ENCODE peak calls at places on chromosomes 11 and 22, in seven cellular contexts. R is heart left ventricle, U is stomach, B is uterus, Z is A549, O is HepG2, L is HCT116. K is an unnamed sample.

GRCh38 chr11:65571940-65572339 is 398 bp upstream of the FAM89B start:
- DNase-seq in R (no peak), U (peak; percentile 36), B (no peak), Z (peak; percentile 84), O (no peak), L (no peak), K (no peak)

GRCh38 chr22:49091917-49092545 is 735.6 kb downstream of the BRD1 start:
- DNase-seq in R (no peak), U (no peak), B (no peak), Z (no peak), O (no peak), L (no peak), K (no peak)

GRCh38 chr11:77580712-77581337 is 8.9 kb upstream of the AQP11 start:
- DNase-seq in R (no peak), U (no peak), B (no peak), Z (no peak), O (no peak), L (no peak), K (no peak)

GRCh38 chr11:75087319-75088055 is 9.2 kb downstream of the OR2AT4 start:
- DNase-seq in R (no peak), U (no peak), B (no peak), Z (no peak), O (no peak), L (no peak), K (no peak)

GRCh38 chr11:35787626-35788025 is 125.1 kb downstream of the TRIM44 start:
- DNase-seq in R (no peak), U (no peak), B (no peak), Z (no peak), O (no peak), L (no peak), K (no peak)

GRCh38 chr11:135075740-135076139 is 663.7 kb upstream of the B3GAT1 start:
- DNase-seq in R (peak; percentile 46), U (peak; percentile 60), B (peak; percentile 48), Z (no peak), O (peak; percentile 78), L (peak; percentile 71), K (peak; percentile 50)

GRCh38 chr11:90757851-90758494 is 535.1 kb upstream of the CHORDC1 start:
- DNase-seq in R (no peak), U (no peak), B (no peak), Z (no peak), O (no peak), L (no peak), K (no peak)

GRCh38 chr22:41943661-41944209 is 3.2 kb downstream of the CENPM start:
- DNase-seq in R (no peak), U (peak; percentile 77), B (no peak), Z (no peak), O (no peak), L (no peak), K (no peak)

GRCh38 chr11:23974046-23974445 is 522.8 kb upstream of the LUZP2 start:
- DNase-seq in R (no peak), U (no peak), B (no peak), Z (no peak), O (no peak), L (no peak), K (no peak)

GRCh38 chr11:38460901-38461300 is 1862.9 kb upstream of the RAG2 start:
- DNase-seq in R (peak; percentile 45), U (peak; percentile 71), B (no peak), Z (no peak), O (no peak), L (no peak), K (no peak)

GRCh38 chr11:65051389-65051858 is 6.9 kb downstream of the NAALADL1 start:
- DNase-seq in R (no peak), U (no peak), B (no peak), Z (no peak), O (no peak), L (no peak), K (no peak)

GRCh38 chr11:19933132-19933735 is 220.6 kb downstream of the NAV2 start:
- DNase-seq in R (no peak), U (no peak), B (no peak), Z (no peak), O (no peak), L (no peak), K (no peak)

GRCh38 chr22:37050913-37051628 is 471 bp upstream of the KCTD17 start:
- DNase-seq in R (no peak), U (no peak), B (no peak), Z (no peak), O (no peak), L (no peak), K (no peak)

DNA sequence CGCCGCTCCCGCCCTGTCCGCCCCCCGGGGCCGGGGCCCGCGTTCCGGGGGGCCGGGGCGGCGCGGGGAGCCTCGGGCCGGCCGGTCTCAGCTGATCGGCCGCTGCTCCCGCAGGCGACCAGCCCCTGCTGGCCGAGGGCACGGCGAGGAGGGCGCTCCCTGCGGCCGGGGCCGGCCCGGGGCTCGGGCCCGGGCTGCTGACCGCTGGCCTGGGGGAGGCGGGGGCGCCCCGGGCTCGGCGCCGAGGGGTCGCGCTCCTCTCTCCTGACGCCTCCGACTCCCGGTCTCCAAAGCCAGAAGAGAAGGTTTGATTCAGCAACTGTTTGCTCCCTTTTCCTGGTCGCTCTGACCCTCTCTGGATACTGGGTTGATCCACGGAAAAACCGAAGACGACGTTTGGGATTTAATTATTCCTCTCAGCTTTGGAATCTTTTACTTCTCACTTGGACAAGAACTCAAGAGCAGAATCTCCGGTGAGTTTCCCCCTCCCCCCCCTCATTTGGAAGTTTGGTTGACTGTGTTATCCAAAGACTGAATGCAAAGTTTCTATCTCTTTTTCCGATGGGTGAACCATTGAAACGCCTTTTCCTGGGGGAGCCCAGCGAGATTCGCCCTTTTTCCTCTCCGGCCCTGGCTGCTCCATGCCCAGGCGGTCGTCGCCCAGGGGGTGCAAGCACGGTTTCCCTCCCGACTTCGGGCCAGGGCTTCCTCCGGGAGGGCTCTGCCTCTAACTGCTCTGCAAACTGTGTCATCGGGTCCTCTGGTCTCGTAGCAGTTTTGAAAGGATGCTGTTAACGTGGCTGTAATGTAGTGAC is 721 bp downstream of the KDM2A start:
- DNase-seq in R (peak; percentile 33), U (no peak), B (peak; percentile 19), Z (peak; percentile 48), O (no peak), L (no peak), K (peak; percentile 47)
- TF ChIP-seq CTCF in R (no peak), U (no peak), B (no peak), Z (no peak), O (no peak), L (no peak), K (peak; percentile 39)

GRCh38 chr22:47032091-47032943 is 269.9 kb downstream of the TBC1D22A start:
- DNase-seq in R (peak; percentile 21), U (peak; percentile 82), B (no peak), Z (no peak), O (no peak), L (no peak), K (no peak)
- TF ChIP-seq POLR2A in R (no peak), U (no peak), B (no peak), Z (no peak), O (no peak), L (no peak), K (no peak)

DNA sequence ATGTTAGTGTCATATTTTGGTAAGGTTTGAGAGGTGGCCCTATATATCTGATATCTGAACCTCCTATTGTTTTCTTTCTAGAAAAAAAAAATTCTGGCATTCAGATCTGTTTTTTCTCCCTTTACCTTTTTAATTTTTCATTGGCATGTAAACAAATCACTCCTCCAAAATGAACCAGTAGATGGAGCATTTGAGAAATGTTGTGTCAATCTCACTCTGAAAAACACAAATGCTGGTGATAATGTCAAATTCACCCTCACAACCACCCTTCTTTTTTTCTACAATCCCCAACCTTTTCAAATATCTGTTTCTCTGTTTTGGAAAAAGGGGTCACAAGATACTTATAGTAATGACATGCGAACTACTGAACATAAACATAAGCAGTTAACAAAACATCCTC is 9.1 kb downstream of the GUCY1A2 start:
- DNase-seq in R (no peak), U (no peak), B (no peak), Z (no peak), O (no peak), L (no peak), K (no peak)
- TF ChIP-seq CTCF in R (no peak), U (no peak), B (no peak), Z (no peak), O (no peak), L (no peak), K (no peak)

GRCh38 chr22:38313384-38313955 is 3.8 kb downstream of the CSNK1E start:
- DNase-seq in R (peak; percentile 85), U (peak; percentile 50), B (peak; percentile 85), Z (no peak), O (no peak), L (no peak), K (peak; percentile 62)
- TF ChIP-seq POLR2A in R (no peak), U (no peak), B (no peak), Z (no peak), O (no peak), L (no peak), K (peak; percentile 17)

GRCh38 chr22:20393705-20394476 is at the start of gene ZNF74:
- DNase-seq in R (peak; percentile 94), U (peak; percentile 90), B (peak; percentile 87), Z (peak; percentile 31), O (peak; percentile 83), L (peak; percentile 77), K (peak; percentile 90)
- TF ChIP-seq CTCF in R (no peak), U (no peak), B (peak; percentile 27), Z (no peak), O (no peak), L (no peak), K (no peak)

GRCh38 chr22:20116951-20117645 is at the start of gene TRMT2A:
- DNase-seq in R (peak; percentile 98), U (peak; percentile 99), B (peak; percentile 99), Z (peak; percentile 85), O (peak; percentile 95), L (peak; percentile 97), K (peak; percentile 99)
- TF ChIP-seq POLR2A in R (no peak), U (no peak), B (peak; percentile 68), Z (no peak), O (peak; percentile 60), L (peak; percentile 38), K (peak; percentile 6)